ENCODE peak calls at places on chromosomes 16 and 17, in four cellular contexts. One of them, this sample, is unnamed.
A peak's percentile ranks its signal among the peaks of the same experiment; 100 is the strongest.

GRCh38 chr17:75240394-75241142 is 20.8 kb downstream of the GGA3 start:
- DNase-seq in colonic mucosa: no peak
- DNase-seq in tibial nerve: no peak
- DNase-seq in heart right ventricle: no peak
- DNase-seq in this sample: no peak

GRCh38 chr16:89437251-89437987 is 52.9 kb downstream of the ANKRD11 start:
- DNase-seq in colonic mucosa: no peak
- DNase-seq in tibial nerve: no peak
- DNase-seq in heart right ventricle: no peak
- DNase-seq in this sample: no peak

GRCh38 chr17:50359005-50359699 is 13.2 kb downstream of the XYLT2 start:
- DNase-seq in colonic mucosa: no peak
- DNase-seq in tibial nerve: no peak
- DNase-seq in heart right ventricle: no peak
- DNase-seq in this sample: no peak

GRCh38 chr16:27723711-27724490 is 174.0 kb downstream of the KATNIP start:
- DNase-seq in colonic mucosa: peak; percentile 32
- DNase-seq in tibial nerve: no peak
- DNase-seq in heart right ventricle: no peak
- DNase-seq in this sample: no peak

GRCh38 chr17:56681561-56682266 is 88.2 kb downstream of the NOG start:
- DNase-seq in colonic mucosa: no peak
- DNase-seq in tibial nerve: no peak
- DNase-seq in heart right ventricle: no peak
- DNase-seq in this sample: no peak

GRCh38 chr16:85091522-85091910 is 20.8 kb downstream of the CIBAR2 start:
- DNase-seq in colonic mucosa: no peak
- DNase-seq in tibial nerve: no peak
- DNase-seq in heart right ventricle: no peak
- DNase-seq in this sample: no peak

GRCh38 chr16:9527976-9528375 is 436.5 kb downstream of the HAPSTR1 start:
- DNase-seq in colonic mucosa: no peak
- DNase-seq in tibial nerve: no peak
- DNase-seq in heart right ventricle: no peak
- DNase-seq in this sample: no peak

GRCh38 chr17:57940653-57941329 is 14.4 kb downstream of the CUEDC1 start:
- DNase-seq in colonic mucosa: no peak
- DNase-seq in tibial nerve: no peak
- DNase-seq in heart right ventricle: no peak
- DNase-seq in this sample: no peak

GRCh38 chr17:55117063-55117611 is 147.6 kb upstream of the HLF start:
- DNase-seq in colonic mucosa: no peak
- DNase-seq in tibial nerve: no peak
- DNase-seq in heart right ventricle: no peak
- DNase-seq in this sample: no peak

GRCh38 chr17:6070895-6071511 is 824 bp downstream of the WSCD1 start:
- DNase-seq in colonic mucosa: peak; percentile 27
- DNase-seq in tibial nerve: no peak
- DNase-seq in heart right ventricle: no peak
- DNase-seq in this sample: no peak

GRCh38 chr17:17824119-17824779 is 12.5 kb downstream of the SREBF1 start:
- DNase-seq in colonic mucosa: peak; percentile 63
- DNase-seq in tibial nerve: no peak
- DNase-seq in heart right ventricle: no peak
- DNase-seq in this sample: no peak
- H3K4me1 ChIP-seq in colonic mucosa: peaks cover 46% of the 10 kb centered on the region
- H3K4me1 ChIP-seq in tibial nerve: no peaks in the 10 kb centered on the region
- H3K4me1 ChIP-seq in heart right ventricle: peaks cover 44% of the 10 kb centered on the region
- H3K4me1 ChIP-seq in this sample: peaks cover 71% of the 10 kb centered on the region

GRCh38 chr17:45314761-45315549 is 1.9 kb downstream of the MAP3K14 start:
- DNase-seq in colonic mucosa: no peak
- DNase-seq in tibial nerve: no peak
- DNase-seq in heart right ventricle: no peak
- DNase-seq in this sample: no peak
- H3K4me1 ChIP-seq in colonic mucosa: peaks cover 51% of the 10 kb centered on the region
- H3K4me1 ChIP-seq in tibial nerve: no peaks in the 10 kb centered on the region
- H3K4me1 ChIP-seq in heart right ventricle: peaks cover 56% of the 10 kb centered on the region
- H3K4me1 ChIP-seq in this sample: peaks cover 72% of the 10 kb centered on the region

GRCh38 chr17:21146362-21147021 is 19.7 kb downstream of the DHRS7B start:
- DNase-seq in colonic mucosa: no peak
- DNase-seq in tibial nerve: no peak
- DNase-seq in heart right ventricle: no peak
- DNase-seq in this sample: no peak

GRCh38 chr17:21143695-21144094 is 16.9 kb downstream of the DHRS7B start:
- DNase-seq in colonic mucosa: no peak
- DNase-seq in tibial nerve: no peak
- DNase-seq in heart right ventricle: no peak
- DNase-seq in this sample: no peak

GRCh38 chr17:21149626-21150025 is 22.9 kb downstream of the DHRS7B start:
- DNase-seq in colonic mucosa: no peak
- DNase-seq in tibial nerve: no peak
- DNase-seq in heart right ventricle: no peak
- DNase-seq in this sample: no peak
- H3K4me1 ChIP-seq in colonic mucosa: no peaks in the 10 kb centered on the region
- H3K4me1 ChIP-seq in tibial nerve: no peaks in the 10 kb centered on the region
- H3K4me1 ChIP-seq in heart right ventricle: peaks cover 3% of the 10 kb centered on the region
- H3K4me1 ChIP-seq in this sample: no peaks in the 10 kb centered on the region

GRCh38 chr17:38731526-38732294 is 1.6 kb downstream of the CISD3 start:
- DNase-seq in colonic mucosa: peak; percentile 77
- DNase-seq in tibial nerve: no peak
- DNase-seq in heart right ventricle: no peak
- DNase-seq in this sample: no peak

GRCh38 chr17:38730526-38731379 is 612 bp downstream of the CISD3 start:
- DNase-seq in colonic mucosa: peak; percentile 95
- DNase-seq in tibial nerve: peak; percentile 61
- DNase-seq in heart right ventricle: peak; percentile 83
- DNase-seq in this sample: no peak

GRCh38 chr17:38729368-38729885 is 714 bp upstream of the CISD3 start:
- DNase-seq in colonic mucosa: no peak
- DNase-seq in tibial nerve: no peak
- DNase-seq in heart right ventricle: no peak
- DNase-seq in this sample: no peak

GRCh38 chr17:38728290-38728831 is 1.8 kb upstream of the CISD3 start:
- DNase-seq in colonic mucosa: no peak
- DNase-seq in tibial nerve: no peak
- DNase-seq in heart right ventricle: no peak
- DNase-seq in this sample: peak; percentile 64

DNA sequence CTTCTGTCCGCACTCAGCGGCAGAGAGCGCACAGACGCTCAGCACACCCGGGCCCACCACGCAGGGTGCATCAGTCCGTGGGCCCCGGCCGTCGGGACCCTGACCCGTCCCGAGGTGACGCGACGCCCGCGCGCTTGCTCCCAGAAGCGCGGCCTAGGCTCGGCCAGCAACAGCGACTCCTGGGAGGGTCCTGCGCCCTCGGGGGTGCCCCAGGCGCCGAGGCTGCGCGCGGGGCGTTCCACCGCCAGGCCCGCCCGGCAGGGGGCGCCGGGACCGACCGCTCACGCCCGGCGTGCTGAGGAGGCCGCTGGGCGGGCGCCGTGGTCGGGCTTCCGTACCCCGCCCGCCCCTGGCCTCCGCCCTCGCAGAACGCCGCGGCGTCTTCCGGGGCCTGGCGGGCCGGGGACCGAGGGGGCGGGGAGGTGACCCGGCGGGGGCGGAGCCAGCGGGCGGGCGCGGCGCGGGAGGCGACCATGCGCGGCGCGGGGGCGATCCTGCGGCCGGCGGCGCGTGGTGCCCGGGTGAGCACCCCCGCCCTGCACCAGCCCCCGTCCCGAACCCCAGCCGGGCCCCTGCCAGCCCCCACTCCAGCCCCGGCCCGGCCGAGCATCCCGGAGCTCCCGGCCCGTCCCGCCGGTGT is at the start of gene CISD3:
- DNase-seq in colonic mucosa: peak; percentile 88
- DNase-seq in tibial nerve: peak; percentile 65
- DNase-seq in heart right ventricle: peak; percentile 91
- DNase-seq in this sample: peak; percentile 73
- H3K4me1 ChIP-seq in colonic mucosa: peaks cover 28% of the 10 kb centered on the region
- H3K4me1 ChIP-seq in tibial nerve: no peaks in the 10 kb centered on the region
- H3K4me1 ChIP-seq in heart right ventricle: peaks cover 26% of the 10 kb centered on the region
- H3K4me1 ChIP-seq in this sample: peaks cover 52% of the 10 kb centered on the region

GRCh38 chr16:81454044-81454443 is 9.4 kb downstream of the CMIP start:
- DNase-seq in colonic mucosa: no peak
- DNase-seq in tibial nerve: no peak
- DNase-seq in heart right ventricle: no peak
- DNase-seq in this sample: no peak
- H3K4me1 ChIP-seq in colonic mucosa: peaks cover 32% of the 10 kb centered on the region
- H3K4me1 ChIP-seq in tibial nerve: no peaks in the 10 kb centered on the region
- H3K4me1 ChIP-seq in heart right ventricle: peaks cover 13% of the 10 kb centered on the region
- H3K4me1 ChIP-seq in this sample: peaks cover 13% of the 10 kb centered on the region

GRCh38 chr17:65531508-65532431 is 29.7 kb downstream of the AXIN2 start:
- DNase-seq in colonic mucosa: no peak
- DNase-seq in tibial nerve: no peak
- DNase-seq in heart right ventricle: peak; percentile 56
- DNase-seq in this sample: no peak
- H3K4me1 ChIP-seq in colonic mucosa: no peaks in the 10 kb centered on the region
- H3K4me1 ChIP-seq in tibial nerve: no peaks in the 10 kb centered on the region
- H3K4me1 ChIP-seq in heart right ventricle: peaks cover 28% of the 10 kb centered on the region
- H3K4me1 ChIP-seq in this sample: no peaks in the 10 kb centered on the region

DNA sequence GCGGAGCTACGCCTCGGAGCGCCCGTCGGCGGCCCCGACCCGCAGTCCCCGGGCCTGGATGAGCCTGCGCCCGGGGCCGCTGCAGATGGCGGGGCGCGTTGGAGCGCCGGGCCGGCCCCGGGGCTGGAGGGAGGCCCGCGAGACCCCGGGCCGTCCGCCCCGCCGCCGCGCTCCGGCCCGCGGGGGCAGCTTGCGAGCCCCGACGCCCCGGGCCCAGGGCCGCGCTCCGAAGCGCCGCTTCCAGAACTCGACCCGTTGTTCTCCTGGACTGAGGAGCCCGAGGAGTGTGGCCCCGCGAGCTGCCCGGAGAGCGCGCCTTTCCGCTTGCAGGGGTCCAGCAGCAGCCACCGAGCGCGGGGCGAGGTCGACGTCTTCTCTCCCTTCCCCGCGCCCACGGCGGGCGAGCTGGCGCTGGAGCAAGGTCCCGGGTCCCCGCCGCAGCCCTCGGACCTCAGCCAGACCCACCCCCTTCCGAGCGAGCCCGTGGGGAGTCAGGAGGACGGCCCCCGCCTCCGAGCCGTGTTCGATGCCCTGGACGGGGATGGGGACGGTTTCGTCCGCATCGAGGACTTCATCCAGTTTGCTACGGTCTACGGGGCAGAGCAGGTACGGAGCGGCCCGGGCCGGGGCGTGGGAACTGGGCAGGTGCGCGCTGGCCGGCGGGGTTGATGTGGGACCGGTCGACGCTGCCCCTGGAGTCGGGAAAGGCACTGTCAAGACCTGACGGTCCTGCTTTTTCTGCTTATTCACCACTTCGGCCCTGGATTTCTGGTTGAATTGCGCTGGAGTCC is 861 bp downstream of the RAB11FIP3 start:
- DNase-seq in colonic mucosa: peak; percentile 38
- DNase-seq in tibial nerve: no peak
- DNase-seq in heart right ventricle: peak; percentile 29
- DNase-seq in this sample: no peak
- H3K4me1 ChIP-seq in colonic mucosa: no peaks in the 10 kb centered on the region
- H3K4me1 ChIP-seq in tibial nerve: no peaks in the 10 kb centered on the region
- H3K4me1 ChIP-seq in heart right ventricle: peaks cover 23% of the 10 kb centered on the region
- H3K4me1 ChIP-seq in this sample: peaks cover 18% of the 10 kb centered on the region

GRCh38 chr17:77288115-77288619 is 147.4 kb downstream of the SEC14L1 start:
- DNase-seq in colonic mucosa: no peak
- DNase-seq in tibial nerve: no peak
- DNase-seq in heart right ventricle: no peak
- DNase-seq in this sample: no peak

GRCh38 chr17:77285594-77286390 is 145.0 kb downstream of the SEC14L1 start:
- DNase-seq in colonic mucosa: peak; percentile 68
- DNase-seq in tibial nerve: no peak
- DNase-seq in heart right ventricle: peak; percentile 54
- DNase-seq in this sample: no peak

GRCh38 chr17:77287432-77288068 is 146.8 kb downstream of the SEC14L1 start:
- DNase-seq in colonic mucosa: peak; percentile 61
- DNase-seq in tibial nerve: no peak
- DNase-seq in heart right ventricle: peak; percentile 54
- DNase-seq in this sample: no peak

GRCh38 chr17:77286641-77287431 is 146.1 kb downstream of the SEC14L1 start:
- DNase-seq in colonic mucosa: peak; percentile 90
- DNase-seq in tibial nerve: no peak
- DNase-seq in heart right ventricle: peak; percentile 51
- DNase-seq in this sample: no peak

GRCh38 chr17:77286391-77286640 is 145.5 kb downstream of the SEC14L1 start:
- DNase-seq in colonic mucosa: no peak
- DNase-seq in tibial nerve: no peak
- DNase-seq in heart right ventricle: no peak
- DNase-seq in this sample: no peak
- H3K4me1 ChIP-seq in colonic mucosa: peaks cover 33% of the 10 kb centered on the region
- H3K4me1 ChIP-seq in tibial nerve: no peaks in the 10 kb centered on the region
- H3K4me1 ChIP-seq in heart right ventricle: peaks cover 25% of the 10 kb centered on the region
- H3K4me1 ChIP-seq in this sample: peaks cover 6% of the 10 kb centered on the region

GRCh38 chr17:29612404-29613370 is 10.0 kb downstream of the CORO6 start:
- DNase-seq in colonic mucosa: no peak
- DNase-seq in tibial nerve: no peak
- DNase-seq in heart right ventricle: no peak
- DNase-seq in this sample: no peak

GRCh38 chr17:29613371-29613837 is 9.3 kb downstream of the CORO6 start:
- DNase-seq in colonic mucosa: peak; percentile 98
- DNase-seq in tibial nerve: peak; percentile 95
- DNase-seq in heart right ventricle: peak; percentile 98
- DNase-seq in this sample: peak; percentile 89

GRCh38 chr17:29615048-29615385 is 7.7 kb downstream of the CORO6 start:
- DNase-seq in colonic mucosa: peak; percentile 56
- DNase-seq in tibial nerve: no peak
- DNase-seq in heart right ventricle: no peak
- DNase-seq in this sample: peak; percentile 58

GRCh38 chr17:29614345-29615047 is 8.2 kb downstream of the CORO6 start:
- DNase-seq in colonic mucosa: no peak
- DNase-seq in tibial nerve: no peak
- DNase-seq in heart right ventricle: no peak
- DNase-seq in this sample: no peak

GRCh38 chr17:29613856-29614255 is 8.9 kb downstream of the CORO6 start:
- DNase-seq in colonic mucosa: no peak
- DNase-seq in tibial nerve: no peak
- DNase-seq in heart right ventricle: no peak
- DNase-seq in this sample: no peak
- H3K4me1 ChIP-seq in colonic mucosa: peaks cover 20% of the 10 kb centered on the region
- H3K4me1 ChIP-seq in tibial nerve: no peaks in the 10 kb centered on the region
- H3K4me1 ChIP-seq in heart right ventricle: peaks cover 49% of the 10 kb centered on the region
- H3K4me1 ChIP-seq in this sample: peaks cover 57% of the 10 kb centered on the region